ENCODE peak calls at places on chromosomes 16 and 17, in eight cellular contexts. L, H, A, K, C, M, Q and W are unnamed samples.

GRCh38 chr17:10094806-10095205 is 103.6 kb downstream of the GAS7 start:
- DNase-seq in L (no peak), H (no peak), A (peak), K (no peak), C (no peak), M (no peak), Q (no peak), W (no peak)

GRCh38 chr17:41962111-41962510 is 4.5 kb upstream of the CNP start:
- DNase-seq in L (no peak), H (no peak), A (no peak), K (no peak), C (no peak), M (no peak), Q (no peak), W (no peak)

GRCh38 chr17:32259596-32259995 is 6.0 kb upstream of the RHBDL3 start:
- DNase-seq in L (no peak), H (no peak), A (no peak), K (no peak), C (no peak), M (peak), Q (no peak), W (no peak)

GRCh38 chr17:59558953-59559352 is 6.5 kb upstream of the DHX40 start:
- DNase-seq in L (no peak), H (no peak), A (no peak), K (no peak), C (no peak), M (no peak), Q (no peak), W (no peak)

GRCh38 chr16:30896203-30896889 is at the start of gene CTF1:
- DNase-seq in L (no peak), H (peak), A (peak), K (peak), C (no peak), M (no peak), Q (no peak), W (no peak)

GRCh38 chr16:5383737-5384136 is 286.1 kb upstream of the EEF2KMT start:
- DNase-seq in L (no peak), H (no peak), A (no peak), K (no peak), C (no peak), M (no peak), Q (no peak), W (no peak)

GRCh38 chr17:38967290-38967738 is at the start of gene FBXO47:
- DNase-seq in L (peak), H (peak), A (peak), K (peak), C (no peak), M (peak), Q (peak), W (peak)

GRCh38 chr16:64459402-64459801 is 662.5 kb downstream of the CDH11 start:
- DNase-seq in L (no peak), H (no peak), A (no peak), K (no peak), C (no peak), M (no peak), Q (no peak), W (no peak)

GRCh38 chr16:54099627-54100026 is 187.0 kb downstream of the IRX3 start:
- DNase-seq in L (no peak), H (no peak), A (no peak), K (no peak), C (no peak), M (no peak), Q (no peak), W (no peak)

GRCh38 chr16:51327001-51327400 is 175.9 kb upstream of the SALL1 start:
- DNase-seq in L (no peak), H (no peak), A (no peak), K (no peak), C (no peak), M (peak), Q (no peak), W (no peak)

GRCh38 chr17:77888242-77889134 is 70.0 kb upstream of the TNRC6C start:
- DNase-seq in L (no peak), H (no peak), A (no peak), K (no peak), C (no peak), M (no peak), Q (no peak), W (no peak)

GRCh38 chr17:17765359-17765758 is 71.4 kb downstream of the SREBF1 start:
- DNase-seq in L (no peak), H (no peak), A (no peak), K (no peak), C (no peak), M (no peak), Q (no peak), W (no peak)

GRCh38 chr17:28949185-28950016 is 1.9 kb downstream of the PHF12 start:
- DNase-seq in L (peak), H (peak), A (no peak), K (peak), C (no peak), M (peak), Q (peak), W (peak)

GRCh38 chr16:89395150-89396142 is 94.9 kb downstream of the ANKRD11 start:
- DNase-seq in L (no peak), H (peak), A (peak), K (no peak), C (no peak), M (peak), Q (no peak), W (no peak)

GRCh38 chr16:25187491-25187795 is 29.3 kb upstream of the AQP8 start:
- DNase-seq in L (no peak), H (no peak), A (no peak), K (no peak), C (no peak), M (no peak), Q (no peak), W (no peak)

GRCh38 chr17:19417611-19418010 is 6.6 kb downstream of the RNF112 start:
- DNase-seq in L (no peak), H (no peak), A (no peak), K (no peak), C (no peak), M (no peak), Q (no peak), W (no peak)

GRCh38 chr17:17295141-17295540 is 8.0 kb upstream of the NT5M start:
- DNase-seq in L (no peak), H (no peak), A (no peak), K (no peak), C (no peak), M (no peak), Q (no peak), W (no peak)

GRCh38 chr17:49051269-49051668 is 54.1 kb downstream of the IGF2BP1 start:
- DNase-seq in L (no peak), H (no peak), A (no peak), K (no peak), C (no peak), M (no peak), Q (no peak), W (no peak)

GRCh38 chr16:6735631-6736030 is 597.0 kb upstream of the RBFOX1 start:
- DNase-seq in L (no peak), H (no peak), A (no peak), K (no peak), C (no peak), M (no peak), Q (no peak), W (no peak)

GRCh38 chr17:75013077-75013391 is 564 bp downstream of the MRPL58 start:
- DNase-seq in L (no peak), H (no peak), A (no peak), K (no peak), C (no peak), M (no peak), Q (no peak), W (no peak)

GRCh38 chr16:17396762-17397498 is 73.8 kb downstream of the XYLT1 start:
- DNase-seq in L (peak), H (peak), A (no peak), K (no peak), C (peak), M (no peak), Q (no peak), W (no peak)

GRCh38 chr17:14580494-14580893 is 279.6 kb downstream of the HS3ST3B1 start:
- DNase-seq in L (no peak), H (no peak), A (no peak), K (no peak), C (no peak), M (no peak), Q (no peak), W (no peak)

GRCh38 chr17:9240659-9241370 is 219.5 kb downstream of the NTN1 start:
- DNase-seq in L (no peak), H (peak), A (peak), K (peak), C (no peak), M (no peak), Q (no peak), W (no peak)

GRCh38 chr17:78113804-78114785 is 14.5 kb downstream of the TMC6 start:
- DNase-seq in L (no peak), H (no peak), A (no peak), K (no peak), C (no peak), M (peak), Q (peak), W (no peak)

GRCh38 chr16:80988756-80989155 is 17.9 kb downstream of the CMC2 start:
- DNase-seq in L (no peak), H (no peak), A (no peak), K (no peak), C (no peak), M (no peak), Q (no peak), W (no peak)

GRCh38 chr16:79887541-79888540 is 287.3 kb upstream of the MAF start:
- DNase-seq in L (no peak), H (no peak), A (no peak), K (no peak), C (no peak), M (no peak), Q (no peak), W (no peak)

GRCh38 chr17:2058521-2059124 is 3.7 kb downstream of the HIC1 start:
- DNase-seq in L (peak), H (peak), A (no peak), K (peak), C (no peak), M (no peak), Q (peak), W (peak)

GRCh38 chr17:75688209-75688771 is 21.2 kb downstream of the SAP30BP start:
- DNase-seq in L (no peak), H (no peak), A (no peak), K (no peak), C (no peak), M (no peak), Q (peak), W (no peak)

GRCh38 chr16:23950898-23951297 is 115.1 kb downstream of the PRKCB start:
- DNase-seq in L (no peak), H (peak), A (no peak), K (no peak), C (no peak), M (peak), Q (peak), W (no peak)

GRCh38 chr16:66612422-66612821 is 7.9 kb downstream of the CMTM3 start:
- DNase-seq in L (no peak), H (no peak), A (no peak), K (no peak), C (no peak), M (no peak), Q (no peak), W (no peak)

GRCh38 chr17:34370376-34370996 is 7.5 kb upstream of the CCL1 start:
- DNase-seq in L (no peak), H (peak), A (no peak), K (no peak), C (no peak), M (no peak), Q (no peak), W (no peak)

GRCh38 chr16:51949260-51949659 is 597.7 kb downstream of the TOX3 start:
- DNase-seq in L (no peak), H (no peak), A (no peak), K (no peak), C (no peak), M (no peak), Q (no peak), W (no peak)

GRCh38 chr17:2783310-2784030 is 12.8 kb upstream of the RAP1GAP2 start:
- DNase-seq in L (no peak), H (no peak), A (no peak), K (no peak), C (no peak), M (no peak), Q (no peak), W (no peak)

GRCh38 chr16:2584742-2585650 is 47.2 kb downstream of the PDPK1 start:
- DNase-seq in L (no peak), H (peak), A (no peak), K (no peak), C (peak), M (no peak), Q (no peak), W (no peak)

GRCh38 chr17:69812240-69812837 is 262.7 kb upstream of the KCNJ16 start:
- DNase-seq in L (no peak), H (no peak), A (no peak), K (no peak), C (no peak), M (no peak), Q (no peak), W (no peak)

GRCh38 chr17:39261286-39261685 is 35.5 kb upstream of the STAC2 start:
- DNase-seq in L (no peak), H (no peak), A (peak), K (peak), C (no peak), M (no peak), Q (peak), W (no peak)

GRCh38 chr16:69931631-69932030 is 19.5 kb upstream of the CLEC18A start:
- DNase-seq in L (no peak), H (no peak), A (no peak), K (no peak), C (no peak), M (no peak), Q (no peak), W (no peak)

GRCh38 chr17:40399185-40399584 is 18.5 kb downstream of the TOP2A start:
- DNase-seq in L (no peak), H (no peak), A (no peak), K (no peak), C (peak), M (peak), Q (no peak), W (no peak)

GRCh38 chr17:10118788-10119130 is 79.6 kb downstream of the GAS7 start:
- DNase-seq in L (no peak), H (no peak), A (no peak), K (no peak), C (no peak), M (no peak), Q (no peak), W (no peak)